ENCODE peak calls at places on chromosomes 12 and 14, in seven cellular contexts. X is tibial nerve, Y is PC-3, K is breast epithelium, R is lower lobe of right lung, A is left ventricle myocardium inferior, Q is neural progenitor cell. H is an unnamed sample.
A peak's percentile ranks its signal among the peaks of the same experiment; 100 is the strongest.

GRCh38 chr12:107684990-107685359 is 624 bp upstream of the PWP1 start:
- DNase-seq in X (no peak), Q (peak; percentile 36), R (no peak), A (no peak), Y (peak; percentile 8), K (no peak), H (no peak)

GRCh38 chr14:45426685-45427282 is 173.8 kb upstream of the MIS18BP1 start:
- DNase-seq in Y (peak; percentile 79), K (no peak), X (no peak), Q (peak; percentile 75), R (no peak), A (no peak), H (no peak)

GRCh38 chr12:126879820-126880219 is 1387.2 kb upstream of the TMEM132C start:
- DNase-seq in R (no peak), X (no peak), Q (no peak), K (no peak), A (no peak), Y (no peak), H (no peak)

GRCh38 chr14:20657216-20658211 is 16.0 kb upstream of the OR6S1 start:
- DNase-seq in X (no peak), R (no peak), Y (peak; percentile 60), A (no peak), Q (peak; percentile 59), K (no peak), H (peak; percentile 81)

GRCh38 chr12:3328571-3328970 is 162.4 kb upstream of the PRMT8 start:
- DNase-seq in A (no peak), R (no peak), Y (no peak), X (no peak), K (no peak), Q (no peak), H (no peak)

GRCh38 chr12:104877107-104877705 is 80.9 kb downstream of the SLC41A2 start:
- DNase-seq in R (no peak), Q (peak; percentile 20), A (no peak), K (no peak), Y (peak; percentile 72), X (no peak), H (no peak)

GRCh38 chr12:52086944-52087835 is 7.7 kb downstream of the SMIM41 start:
- DNase-seq in R (no peak), Q (no peak), X (no peak), K (no peak), Y (no peak), A (no peak), H (no peak)

GRCh38 chr12:77133566-77133965 is 68.2 kb upstream of the E2F7 start:
- DNase-seq in A (peak; percentile 15), Q (peak; percentile 84), X (no peak), Y (peak; percentile 70), R (no peak), K (no peak), H (no peak)

GRCh38 chr12:113591480-113591971 is 119.9 kb upstream of the LHX5 start:
- DNase-seq in Q (peak; percentile 34), K (no peak), X (no peak), A (no peak), Y (peak; percentile 64), R (peak; percentile 66), H (no peak)

GRCh38 chr14:76986261-76986565 is 42.3 kb downstream of the IRF2BPL start:
- DNase-seq in Y (no peak), A (no peak), K (no peak), R (no peak), X (no peak), Q (no peak), H (no peak)

GRCh38 chr14:76985021-76985420 is 43.5 kb downstream of the IRF2BPL start:
- DNase-seq in A (no peak), K (no peak), R (no peak), Y (no peak), X (no peak), Q (no peak), H (no peak)

GRCh38 chr14:76987956-76988520 is 40.5 kb downstream of the IRF2BPL start:
- DNase-seq in Y (no peak), K (no peak), X (no peak), R (no peak), A (no peak), Q (no peak), H (no peak)

GRCh38 chr14:76984297-76984696 is 44.2 kb downstream of the IRF2BPL start:
- DNase-seq in K (no peak), A (no peak), X (no peak), R (no peak), Q (no peak), Y (no peak), H (no peak)

GRCh38 chr14:76985540-76986260 is 42.8 kb downstream of the IRF2BPL start:
- DNase-seq in K (no peak), Y (no peak), R (no peak), Q (peak; percentile 65), X (no peak), A (no peak), H (no peak)
- H3K27ac ChIP-seq in K (no peak overlapping the region), Y (no peak overlapping the region), R (no peak overlapping the region), Q (no peak overlapping the region), X (peak overlapping the region; percentile 20), A (no peak overlapping the region), H (no peak overlapping the region)

GRCh38 chr12:93085383-93086287 is 156.5 kb upstream of the EEA1 start:
- DNase-seq in Q (no peak), Y (no peak), R (no peak), K (no peak), X (no peak), A (no peak), H (no peak)
- H3K27ac ChIP-seq in Q (no peak overlapping the region), Y (no peak overlapping the region), R (no peak overlapping the region), K (no peak overlapping the region), X (no peak overlapping the region), A (no peak overlapping the region), H (no peak overlapping the region)

GRCh38 chr12:84912191-84913142 is at the start of gene SLC6A15:
- DNase-seq in Q (peak; percentile 90), R (peak; percentile 55), K (peak; percentile 51), X (peak; percentile 35), Y (no peak), A (no peak), H (peak; percentile 90)
- H3K27ac ChIP-seq in Q (peak within 1 kb of the TSS; percentile 66), R (no peak within 1 kb of the TSS), K (no peak within 1 kb of the TSS), X (no peak within 1 kb of the TSS), Y (no peak within 1 kb of the TSS), A (no peak within 1 kb of the TSS), H (peak within 1 kb of the TSS; percentile 82)

DNA sequence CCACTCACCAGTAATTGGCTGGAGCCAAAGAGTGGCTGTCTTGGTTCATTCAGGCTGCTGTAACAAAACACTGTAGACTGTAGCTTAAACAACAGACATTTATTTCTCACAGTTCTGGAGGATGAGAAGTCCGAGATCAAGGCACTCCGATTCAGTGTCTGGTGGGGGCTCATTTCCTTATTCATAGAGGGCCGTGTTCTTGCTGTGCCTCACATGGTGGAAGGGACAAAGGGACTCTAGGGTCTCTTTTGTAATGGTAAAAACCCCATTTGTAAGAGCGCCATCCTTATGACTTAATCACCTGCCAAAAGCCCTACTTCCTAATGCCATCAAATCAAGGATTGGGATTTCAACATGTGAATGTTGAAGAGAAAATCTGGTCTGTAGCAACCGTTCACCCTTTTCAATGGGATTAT is 34.7 kb upstream of the CDKN3 start:
- DNase-seq in Q (peak; percentile 71), A (no peak), Y (no peak), K (no peak), R (no peak), X (no peak), H (no peak)
- H3K27ac ChIP-seq in Q (no peak overlapping the region), A (no peak overlapping the region), Y (no peak overlapping the region), K (no peak overlapping the region), R (no peak overlapping the region), X (no peak overlapping the region), H (no peak overlapping the region)

DNA sequence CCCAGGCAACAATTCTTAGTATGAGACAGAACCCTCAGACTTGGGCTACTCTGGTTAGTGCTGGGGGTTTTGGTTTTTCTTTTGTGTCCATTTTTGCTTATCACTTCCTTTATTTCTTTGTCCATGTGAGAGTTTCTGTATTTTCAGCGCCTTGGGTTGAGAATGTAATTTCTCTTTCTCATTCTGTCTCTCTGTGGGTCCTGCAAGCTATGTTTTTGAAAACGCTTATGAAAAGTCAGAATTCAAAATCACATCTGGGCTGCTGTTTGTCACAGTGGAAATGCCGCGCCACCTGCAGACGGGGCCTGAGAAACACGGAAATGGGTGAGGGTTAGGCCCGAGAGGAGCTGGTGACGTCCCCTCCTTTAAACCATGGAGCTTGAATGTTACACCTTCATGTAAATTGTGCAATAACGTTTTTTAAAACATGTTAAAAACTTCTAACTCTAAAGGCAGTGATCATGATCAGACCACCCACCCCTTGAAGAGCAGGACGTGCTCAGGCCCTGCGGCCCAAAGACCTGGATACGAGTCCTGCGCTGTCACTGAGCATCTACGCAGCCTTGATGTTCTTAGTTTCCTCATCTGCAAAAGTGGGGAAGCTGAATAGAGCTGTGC is 26.1 kb downstream of the JDP2 start:
- DNase-seq in Q (peak; percentile 33), X (no peak), A (no peak), Y (no peak), R (no peak), K (no peak), H (no peak)
- H3K27ac ChIP-seq in Q (peak overlapping the region; percentile 99), X (peak overlapping the region; percentile 82), A (peak overlapping the region; percentile 85), Y (no peak overlapping the region), R (peak overlapping the region; percentile 74), K (peak overlapping the region; percentile 94), H (peak overlapping the region; percentile 86)

DNA sequence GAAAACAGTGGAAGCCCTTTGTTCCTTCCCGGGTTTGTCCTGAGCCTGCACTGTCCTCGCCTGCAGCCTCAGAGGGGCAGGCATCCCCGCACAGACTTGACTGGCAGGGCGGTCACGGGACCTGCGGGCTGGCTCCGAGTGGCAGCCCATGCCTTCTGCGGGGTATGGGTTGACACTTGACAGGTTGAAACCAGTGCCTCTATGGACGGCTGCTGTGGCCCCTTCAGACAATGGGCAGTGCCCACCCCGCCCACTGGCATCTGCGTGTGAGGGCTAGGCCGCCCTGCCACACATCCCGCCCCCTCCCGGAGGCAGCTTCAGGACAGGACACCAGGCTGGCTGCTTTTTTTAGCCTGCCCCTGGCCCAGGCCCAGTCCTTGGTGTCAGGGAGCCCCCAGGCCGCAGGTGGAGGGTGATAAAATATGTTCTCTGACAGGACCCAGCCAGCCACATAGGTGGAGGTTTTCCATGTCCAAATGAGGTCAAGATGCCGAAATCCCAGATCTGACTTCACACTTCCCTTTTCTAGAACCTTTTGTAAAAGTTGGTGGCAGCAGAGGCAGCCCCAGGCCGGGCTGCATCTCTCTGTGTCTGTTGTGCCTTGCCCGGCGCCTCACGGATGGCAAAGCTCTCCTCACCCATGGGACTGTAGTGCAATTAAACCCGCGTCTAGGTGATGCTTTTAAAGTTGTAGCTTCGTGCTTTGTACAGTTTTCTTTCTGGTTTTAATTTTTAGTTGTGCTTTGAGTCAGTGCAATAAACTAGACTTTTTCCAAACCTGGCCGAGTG is 10.0 kb downstream of the ANKRD9 start:
- DNase-seq in Q (no peak), K (no peak), A (peak; percentile 88), Y (no peak), R (no peak), X (no peak), H (peak; percentile 71)
- H3K27ac ChIP-seq in Q (no peak overlapping the region), K (peak overlapping the region; percentile 81), A (peak overlapping the region; percentile 94), Y (no peak overlapping the region), R (peak overlapping the region; percentile 83), X (peak overlapping the region; percentile 83), H (peak overlapping the region; percentile 78)